ENCODE peak calls at places on chromosomes 11 and 22, in nine cellular contexts. C is body of pancreas; Q is upper lobe of right lung; N is pancreas; U is CD8-positive, alpha-beta T cell; H is mammary epithelial cell; D is CD4-positive, alpha-beta T cell; L is PC-3; J is small intestine. Y is an unnamed sample.

GRCh38 chr22:30245985-30246901 is at the start of gene LIF:
- DNase-seq in Q (no peak), C (no peak), D (no peak), U (no peak), L (no peak), N (no peak), H (peak), J (peak), Y (no peak)

GRCh38 chr11:62844154-62844553 is 4.8 kb upstream of the WDR74 start:
- DNase-seq in N (no peak), L (no peak), C (no peak), D (no peak), U (no peak), Q (no peak), H (no peak), J (no peak), Y (no peak)

GRCh38 chr11:66478823-66479740 is 1.2 kb upstream of the DPP3 start:
- DNase-seq in C (peak), J (peak), H (no peak), L (peak), U (no peak), Q (peak), D (no peak), N (peak), Y (no peak)

GRCh38 chr11:31645747-31646146 is 136.2 kb downstream of the ELP4 start:
- DNase-seq in U (no peak), Q (no peak), L (peak), H (peak), J (peak), N (no peak), D (no peak), C (no peak), Y (no peak)

GRCh38 chr11:131109256-131109655 is 193.0 kb upstream of the SNX19 start:
- DNase-seq in U (no peak), H (peak), Q (no peak), D (no peak), N (no peak), L (peak), C (no peak), J (no peak), Y (no peak)

GRCh38 chr22:39592104-39593060 is 21.8 kb downstream of the CACNA1I start:
- DNase-seq in H (peak), C (peak), D (no peak), Q (no peak), L (peak), J (peak), U (no peak), N (peak), Y (no peak)

GRCh38 chr11:111320728-111321568 is 22.6 kb downstream of the POU2AF3 start:
- DNase-seq in Q (no peak), H (no peak), D (no peak), N (no peak), U (no peak), L (no peak), J (peak), C (peak), Y (no peak)

GRCh38 chr11:114889464-114890065 is 211.2 kb downstream of the NXPE2 start:
- DNase-seq in U (no peak), C (no peak), J (no peak), D (no peak), H (no peak), Q (no peak), N (no peak), L (no peak), Y (no peak)

GRCh38 chr11:68181719-68182451 is 31.2 kb downstream of the KMT5B start:
- DNase-seq in D (no peak), L (peak), Q (no peak), N (no peak), U (no peak), C (no peak), H (no peak), J (no peak), Y (no peak)

GRCh38 chr11:103940542-103940941 is 95.9 kb upstream of the DDI1 start:
- DNase-seq in C (no peak), Q (no peak), U (no peak), D (no peak), H (peak), N (no peak), J (no peak), L (peak), Y (no peak)

GRCh38 chr11:131172011-131172410 is 198.4 kb upstream of the NTM start:
- DNase-seq in J (no peak), D (no peak), Q (no peak), C (no peak), U (no peak), L (no peak), H (no peak), N (no peak), Y (no peak)

GRCh38 chr22:45268958-45269844 is 15.5 kb upstream of the UPK3A start:
- DNase-seq in U (peak), L (peak), N (peak), D (peak), Q (peak), H (peak), C (peak), J (peak), Y (no peak)

GRCh38 chr11:12289667-12290476 is 87.5 kb upstream of the PARVA start:
- DNase-seq in N (no peak), L (no peak), H (no peak), C (no peak), Q (no peak), D (no peak), U (no peak), J (no peak), Y (no peak)

GRCh38 chr11:60887531-60887930 is 18.9 kb downstream of the PRPF19 start:
- DNase-seq in D (no peak), U (no peak), Q (no peak), L (peak), N (peak), J (peak), H (peak), C (peak), Y (no peak)

GRCh38 chr11:132448334-132448995 is 1078.0 kb downstream of the NTM start:
- DNase-seq in D (no peak), U (no peak), C (no peak), H (no peak), L (no peak), J (no peak), Q (no peak), N (no peak), Y (no peak)

GRCh38 chr11:112878228-112878627 is 83.0 kb upstream of the NCAM1 start:
- DNase-seq in D (no peak), U (no peak), L (no peak), N (no peak), J (no peak), Q (no peak), H (no peak), C (no peak), Y (no peak)

GRCh38 chr11:68424981-68425865 is 35.3 kb upstream of the PPP6R3 start:
- DNase-seq in D (no peak), Q (no peak), L (no peak), N (no peak), H (no peak), U (no peak), C (no peak), J (no peak), Y (no peak)

GRCh38 chr22:29610780-29611179 is 7.3 kb downstream of the NF2 start:
- DNase-seq in H (no peak), J (no peak), U (no peak), D (no peak), C (no peak), Q (no peak), L (no peak), N (no peak), Y (no peak)

GRCh38 chr11:9760180-9760550 is 96.3 kb downstream of the SWAP70 start:
- DNase-seq in H (peak), C (peak), Q (peak), J (no peak), L (peak), N (peak), U (no peak), D (no peak), Y (peak)

GRCh38 chr22:39021552-39022250 is 774 bp downstream of the APOBEC3D start:
- DNase-seq in U (no peak), Q (no peak), J (no peak), L (no peak), N (no peak), C (no peak), D (no peak), H (no peak), Y (no peak)

GRCh38 chr11:57161351-57161750 is 20.4 kb upstream of the LRRC55 start:
- DNase-seq in C (no peak), J (no peak), L (no peak), N (no peak), D (no peak), U (no peak), Q (no peak), H (no peak), Y (no peak)

GRCh38 chr11:74605403-74605802 is 13.0 kb downstream of the POLD3 start:
- DNase-seq in Q (no peak), U (no peak), L (no peak), N (no peak), D (no peak), H (no peak), C (no peak), J (no peak), Y (no peak)

GRCh38 chr11:61777234-61778090 is 14.9 kb downstream of the TMEM258 start:
- DNase-seq in C (peak), J (no peak), N (peak), L (no peak), Q (no peak), D (peak), H (peak), U (no peak), Y (no peak)

GRCh38 chr11:118883368-118884071 is at the start of gene CXCR5:
- DNase-seq in L (no peak), C (no peak), D (no peak), Q (no peak), J (no peak), H (no peak), N (no peak), U (no peak), Y (no peak)

GRCh38 chr11:10982695-10983492 is 125.0 kb upstream of the ZBED5 start:
- DNase-seq in N (no peak), H (peak), D (no peak), L (peak), J (no peak), U (no peak), C (no peak), Q (no peak), Y (no peak)

GRCh38 chr11:35146074-35146521 is 7.1 kb downstream of the CD44 start:
- DNase-seq in J (no peak), U (no peak), C (no peak), D (no peak), Q (no peak), H (peak), N (no peak), L (peak), Y (no peak)

GRCh38 chr11:3359092-3359824 is 19.7 kb downstream of the ZNF195 start:
- DNase-seq in L (no peak), H (no peak), U (no peak), J (no peak), N (no peak), D (no peak), Q (no peak), C (no peak), Y (no peak)

GRCh38 chr11:9672918-9673317 is 9.0 kb downstream of the SWAP70 start:
- DNase-seq in U (no peak), L (no peak), Q (no peak), H (no peak), J (no peak), D (no peak), C (no peak), N (no peak), Y (no peak)

GRCh38 chr22:19796169-19796568 is 35.6 kb downstream of the TBX1 start:
- DNase-seq in D (no peak), N (no peak), C (no peak), J (no peak), L (no peak), Q (no peak), U (no peak), H (no peak), Y (no peak)

GRCh38 chr22:39543095-39543494 is 10.5 kb upstream of the RPS19BP1 start:
- DNase-seq in L (peak), H (no peak), N (no peak), D (no peak), C (no peak), U (no peak), Q (no peak), J (no peak), Y (no peak)

GRCh38 chr22:37492428-37493344 is 6.5 kb upstream of the MFNG start:
- DNase-seq in H (peak), J (no peak), U (no peak), N (no peak), D (peak), L (peak), Q (peak), C (peak), Y (no peak)

GRCh38 chr22:37079668-37080171 is 28.2 kb downstream of the KCTD17 start:
- DNase-seq in J (peak), U (peak), H (no peak), Q (no peak), D (peak), L (no peak), C (peak), N (no peak), Y (no peak)

GRCh38 chr11:71441251-71441650 is 6.9 kb downstream of the DHCR7 start:
- DNase-seq in L (no peak), C (no peak), D (no peak), Q (no peak), N (no peak), H (no peak), J (no peak), U (no peak), Y (no peak)

GRCh38 chr11:35347921-35348331 is 71.4 kb downstream of the SLC1A2 start:
- DNase-seq in D (no peak), H (peak), J (no peak), Q (no peak), U (no peak), N (no peak), C (no peak), L (no peak), Y (no peak)

GRCh38 chr11:66680966-66681645 is 3.4 kb upstream of the RBM4B start:
- DNase-seq in H (no peak), L (no peak), N (no peak), D (no peak), C (no peak), U (no peak), J (no peak), Q (no peak), Y (peak)

GRCh38 chr11:46697303-46697702 is 3.1 kb downstream of the ARHGAP1 start:
- DNase-seq in J (no peak), L (no peak), U (no peak), C (peak), H (no peak), Q (no peak), N (no peak), D (no peak), Y (no peak)

GRCh38 chr22:40209945-40210485 is 32.3 kb downstream of the TNRC6B start:
- DNase-seq in U (no peak), Q (no peak), H (no peak), D (no peak), J (no peak), N (no peak), L (no peak), C (no peak), Y (no peak)

GRCh38 chr11:66467034-66467659 is 442 bp downstream of the PELI3 start:
- DNase-seq in Q (no peak), C (peak), L (peak), U (no peak), J (peak), N (no peak), D (no peak), H (no peak), Y (no peak)

GRCh38 chr11:126645206-126645605 is 289.7 kb downstream of the ST3GAL4 start:
- DNase-seq in D (no peak), C (no peak), N (no peak), U (no peak), J (no peak), L (no peak), H (no peak), Q (no peak), Y (no peak)

GRCh38 chr22:40216041-40216756 is 38.5 kb downstream of the TNRC6B start:
- DNase-seq in Q (no peak), L (no peak), H (no peak), N (no peak), U (no peak), D (no peak), C (no peak), J (no peak), Y (peak)

GRCh38 chr11:100712618-100713017 is 25.5 kb downstream of the ARHGAP42 start:
- DNase-seq in U (no peak), Q (no peak), D (no peak), N (no peak), J (no peak), C (no peak), H (no peak), L (no peak), Y (no peak)

GRCh38 chr11:100706179-100706578 is 19.1 kb downstream of the ARHGAP42 start:
- DNase-seq in D (no peak), Q (no peak), N (no peak), U (no peak), H (no peak), L (no peak), C (no peak), J (no peak), Y (no peak)

GRCh38 chr11:100711984-100712383 is 24.9 kb downstream of the ARHGAP42 start:
- DNase-seq in C (no peak), L (no peak), N (no peak), Q (no peak), H (no peak), U (no peak), D (no peak), J (no peak), Y (no peak)

GRCh38 chr11:100705447-100705846 is 18.4 kb downstream of the ARHGAP42 start:
- DNase-seq in Q (no peak), U (no peak), H (no peak), J (no peak), D (no peak), L (no peak), C (no peak), N (no peak), Y (no peak)

GRCh38 chr11:100709233-100709999 is 22.3 kb downstream of the ARHGAP42 start:
- DNase-seq in U (no peak), D (no peak), J (no peak), H (peak), L (peak), N (no peak), C (no peak), Q (no peak), Y (no peak)
- H3K27ac ChIP-seq in U (no peak), D (no peak), J (no peak), H (no peak), L (no peak), N (no peak), C (no peak), Q (no peak), Y (no peak)

GRCh38 chr22:46657996-46658947 is 38.1 kb downstream of the GRAMD4 start:
- DNase-seq in C (no peak), Q (no peak), N (no peak), U (no peak), D (no peak), J (no peak), H (peak), L (peak), Y (no peak)
- H3K27ac ChIP-seq in C (no peak), Q (no peak), N (no peak), U (no peak), D (no peak), J (no peak), H (no peak), L (peak), Y (no peak)

DNA sequence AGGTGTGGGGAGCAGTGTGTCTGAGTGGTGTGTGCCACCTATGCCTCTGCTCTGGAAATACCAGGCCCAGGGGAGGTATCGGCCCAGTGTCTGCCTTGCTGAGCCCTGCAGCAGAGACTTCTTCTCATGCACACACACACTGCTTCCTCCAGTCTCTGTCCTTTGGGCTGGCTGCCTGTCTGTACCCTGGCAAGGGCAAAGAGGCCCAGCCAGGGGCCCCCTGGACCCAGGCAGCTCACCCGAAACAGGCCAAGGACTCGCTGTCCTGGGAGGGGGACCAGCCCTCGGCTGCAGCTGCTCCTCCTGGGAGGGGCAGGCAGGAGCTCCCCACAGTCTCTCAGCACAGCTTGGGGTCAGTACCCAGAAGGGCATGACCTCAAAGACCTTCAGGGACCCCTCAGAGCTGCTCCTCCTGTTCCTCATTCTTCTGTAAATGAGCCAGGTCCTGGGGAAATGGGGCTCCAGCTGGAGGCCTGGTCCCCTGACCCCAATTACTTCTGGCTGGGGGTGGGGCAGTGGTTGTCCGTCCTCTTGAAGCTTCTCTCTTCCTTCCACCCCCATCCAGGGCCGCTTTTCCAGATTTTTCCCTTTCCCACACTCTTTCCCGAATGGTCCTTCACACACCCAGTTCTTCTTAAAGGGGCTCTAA is 24.5 kb upstream of the ALX4 start:
- DNase-seq in U (no peak), H (no peak), L (no peak), C (no peak), N (no peak), J (no peak), Q (peak), D (no peak), Y (no peak)
- H3K27ac ChIP-seq in U (no peak), H (no peak), L (no peak), C (no peak), N (no peak), J (no peak), Q (no peak), D (no peak), Y (no peak)

DNA sequence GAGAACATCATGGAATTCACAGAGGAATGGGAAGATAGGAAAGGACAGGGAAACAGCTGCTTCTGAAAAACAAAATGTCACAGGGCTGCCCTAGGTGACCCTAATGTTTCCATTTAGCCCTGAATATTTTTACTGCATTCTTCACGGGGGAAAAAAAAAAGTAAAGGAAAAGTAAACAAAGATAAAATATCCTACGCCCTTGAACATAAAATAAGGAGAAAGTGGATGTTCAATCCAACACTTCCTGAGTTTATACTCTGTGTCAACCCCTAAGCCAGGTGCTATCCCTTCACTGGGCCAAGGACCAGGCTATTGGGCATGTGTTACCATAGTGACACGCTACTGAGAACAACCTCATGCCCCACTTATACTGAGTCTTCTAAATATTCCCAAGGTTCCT is 84.7 kb downstream of the FAM76B start:
- DNase-seq in D (no peak), Q (no peak), N (no peak), L (no peak), H (no peak), C (no peak), J (no peak), U (no peak), Y (no peak)
- H3K27ac ChIP-seq in D (no peak), Q (no peak), N (no peak), L (no peak), H (no peak), C (no peak), J (no peak), U (no peak), Y (peak)